ENCODE peak calls at places on chromosomes 1 and 21, in five cellular contexts. One of them, this sample, is unnamed.

GRCh38 chr1:9844106-9844505 is 20.3 kb upstream of the CLSTN1 start:
- DNase-seq in SK-N-SH: peak; percentile 23
- DNase-seq in HepG2: no peak
- DNase-seq in GM12878: no peak
- DNase-seq in HCT116: no peak
- DNase-seq in this sample: no peak

GRCh38 chr1:53069663-53070327 is 7.8 kb downstream of the PODN start:
- DNase-seq in SK-N-SH: peak; percentile 20
- DNase-seq in HepG2: no peak
- DNase-seq in GM12878: no peak
- DNase-seq in HCT116: no peak
- DNase-seq in this sample: no peak

GRCh38 chr1:240100351-240100750 is 8.7 kb downstream of the FMN2 start:
- DNase-seq in SK-N-SH: no peak
- DNase-seq in HepG2: no peak
- DNase-seq in GM12878: no peak
- DNase-seq in HCT116: no peak
- DNase-seq in this sample: no peak

GRCh38 chr1:61536722-61537121 is 188.2 kb downstream of the TM2D1 start:
- DNase-seq in SK-N-SH: no peak
- DNase-seq in HepG2: no peak
- DNase-seq in GM12878: no peak
- DNase-seq in HCT116: no peak
- DNase-seq in this sample: no peak

GRCh38 chr1:147598631-147599361 is 57.5 kb downstream of the BCL9 start:
- DNase-seq in SK-N-SH: peak; percentile 67
- DNase-seq in HepG2: no peak
- DNase-seq in GM12878: no peak
- DNase-seq in HCT116: no peak
- DNase-seq in this sample: no peak

GRCh38 chr1:247854899-247855545 is 2.0 kb upstream of the TRIM58 start:
- DNase-seq in SK-N-SH: no peak
- DNase-seq in HepG2: no peak
- DNase-seq in GM12878: no peak
- DNase-seq in HCT116: no peak
- DNase-seq in this sample: no peak

GRCh38 chr1:10694274-10694632 is 102.2 kb downstream of the CASZ1 start:
- DNase-seq in SK-N-SH: no peak
- DNase-seq in HepG2: no peak
- DNase-seq in GM12878: no peak
- DNase-seq in HCT116: no peak
- DNase-seq in this sample: no peak

GRCh38 chr1:116474921-116475849 is 95.6 kb downstream of the CD58 start:
- DNase-seq in SK-N-SH: no peak
- DNase-seq in HepG2: peak; percentile 98
- DNase-seq in GM12878: no peak
- DNase-seq in HCT116: no peak
- DNase-seq in this sample: no peak

GRCh38 chr21:38136201-38136600 is 120.6 kb upstream of the KCNJ15 start:
- DNase-seq in SK-N-SH: no peak
- DNase-seq in HepG2: no peak
- DNase-seq in GM12878: no peak
- DNase-seq in HCT116: no peak
- DNase-seq in this sample: no peak

GRCh38 chr21:16079830-16080229 is 350.0 kb downstream of the USP25 start:
- DNase-seq in SK-N-SH: no peak
- DNase-seq in HepG2: peak; percentile 72
- DNase-seq in GM12878: no peak
- DNase-seq in HCT116: no peak
- DNase-seq in this sample: no peak

GRCh38 chr1:31640964-31641363 is 3.7 kb downstream of the PEF1 start:
- DNase-seq in SK-N-SH: no peak
- DNase-seq in HepG2: no peak
- DNase-seq in GM12878: no peak
- DNase-seq in HCT116: no peak
- DNase-seq in this sample: no peak

GRCh38 chr1:86696522-86696921 is 7.9 kb upstream of the SH3GLB1 start:
- DNase-seq in SK-N-SH: no peak
- DNase-seq in HepG2: no peak
- DNase-seq in GM12878: no peak
- DNase-seq in HCT116: no peak
- DNase-seq in this sample: no peak

GRCh38 chr1:115648717-115649691 is 7.2 kb downstream of the VANGL1 start:
- DNase-seq in SK-N-SH: no peak
- DNase-seq in HepG2: no peak
- DNase-seq in GM12878: peak; percentile 87
- DNase-seq in HCT116: no peak
- DNase-seq in this sample: no peak

GRCh38 chr21:18545908-18546307 is 142.3 kb upstream of the TMPRSS15 start:
- DNase-seq in SK-N-SH: no peak
- DNase-seq in HepG2: no peak
- DNase-seq in GM12878: no peak
- DNase-seq in HCT116: no peak
- DNase-seq in this sample: no peak

GRCh38 chr1:161810780-161811179 is 44.7 kb downstream of the ATF6 start:
- DNase-seq in SK-N-SH: no peak
- DNase-seq in HepG2: no peak
- DNase-seq in GM12878: no peak
- DNase-seq in HCT116: no peak
- DNase-seq in this sample: no peak

GRCh38 chr21:38144193-38144592 is 112.6 kb upstream of the KCNJ15 start:
- DNase-seq in SK-N-SH: no peak
- DNase-seq in HepG2: no peak
- DNase-seq in GM12878: no peak
- DNase-seq in HCT116: no peak
- DNase-seq in this sample: no peak

DNA sequence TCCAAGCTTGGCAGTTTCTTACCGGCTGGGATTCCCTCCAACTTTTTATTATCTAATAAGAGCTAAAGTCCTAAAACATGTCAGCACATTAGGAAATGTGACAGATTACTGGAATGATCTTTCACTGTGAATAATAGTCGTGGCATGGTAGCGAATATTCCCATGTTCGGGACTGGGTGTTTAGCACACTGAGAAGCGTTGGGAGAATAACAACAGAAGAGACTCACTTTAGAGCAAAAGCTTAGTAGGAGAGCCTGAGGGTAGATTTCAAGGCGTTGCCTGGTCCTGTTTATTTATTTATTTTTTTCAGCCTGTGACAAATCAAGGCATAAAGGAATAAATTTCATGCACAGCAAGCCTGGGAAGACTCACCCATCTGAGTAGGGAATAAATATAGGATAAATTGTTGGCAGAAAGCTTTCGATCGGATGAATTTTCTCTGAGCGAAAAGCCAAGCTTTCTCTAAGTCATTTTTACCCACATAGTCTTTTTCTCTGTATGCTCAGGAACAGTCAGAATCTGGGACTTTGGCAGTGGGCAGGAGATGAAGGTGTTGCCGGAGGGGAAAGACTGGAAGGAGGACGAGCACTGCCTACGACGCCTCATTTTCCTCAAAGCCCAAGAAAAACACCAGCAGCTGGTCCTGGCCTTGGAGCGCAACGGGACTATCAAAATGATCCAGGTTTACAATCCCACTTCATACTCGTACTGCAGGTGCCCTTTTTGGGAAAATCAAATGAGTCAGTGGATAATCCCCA is 97.1 kb downstream of the WDR64 start:
- DNase-seq in SK-N-SH: no peak
- DNase-seq in HepG2: no peak
- DNase-seq in GM12878: no peak
- DNase-seq in HCT116: no peak
- DNase-seq in this sample: no peak
- H3K4me3 ChIP-seq in SK-N-SH: no peak overlapping the region
- H3K4me3 ChIP-seq in HepG2: no peak overlapping the region
- H3K4me3 ChIP-seq in GM12878: no peak overlapping the region
- H3K4me3 ChIP-seq in HCT116: no peak overlapping the region
- H3K4me3 ChIP-seq in this sample: peak overlapping the region; percentile 55

GRCh38 chr1:156652992-156653355 is 11.1 kb downstream of the BCAN start:
- DNase-seq in SK-N-SH: no peak
- DNase-seq in HepG2: no peak
- DNase-seq in GM12878: no peak
- DNase-seq in HCT116: no peak
- DNase-seq in this sample: no peak

GRCh38 chr1:156655151-156655903 is 13.4 kb downstream of the BCAN start:
- DNase-seq in SK-N-SH: no peak
- DNase-seq in HepG2: no peak
- DNase-seq in GM12878: no peak
- DNase-seq in HCT116: no peak
- DNase-seq in this sample: no peak

GRCh38 chr1:156654700-156655099 is 12.8 kb downstream of the BCAN start:
- DNase-seq in SK-N-SH: no peak
- DNase-seq in HepG2: no peak
- DNase-seq in GM12878: no peak
- DNase-seq in HCT116: no peak
- DNase-seq in this sample: no peak

GRCh38 chr1:156648951-156649350 is 7.0 kb downstream of the BCAN start:
- DNase-seq in SK-N-SH: no peak
- DNase-seq in HepG2: no peak
- DNase-seq in GM12878: no peak
- DNase-seq in HCT116: no peak
- DNase-seq in this sample: no peak

DNA sequence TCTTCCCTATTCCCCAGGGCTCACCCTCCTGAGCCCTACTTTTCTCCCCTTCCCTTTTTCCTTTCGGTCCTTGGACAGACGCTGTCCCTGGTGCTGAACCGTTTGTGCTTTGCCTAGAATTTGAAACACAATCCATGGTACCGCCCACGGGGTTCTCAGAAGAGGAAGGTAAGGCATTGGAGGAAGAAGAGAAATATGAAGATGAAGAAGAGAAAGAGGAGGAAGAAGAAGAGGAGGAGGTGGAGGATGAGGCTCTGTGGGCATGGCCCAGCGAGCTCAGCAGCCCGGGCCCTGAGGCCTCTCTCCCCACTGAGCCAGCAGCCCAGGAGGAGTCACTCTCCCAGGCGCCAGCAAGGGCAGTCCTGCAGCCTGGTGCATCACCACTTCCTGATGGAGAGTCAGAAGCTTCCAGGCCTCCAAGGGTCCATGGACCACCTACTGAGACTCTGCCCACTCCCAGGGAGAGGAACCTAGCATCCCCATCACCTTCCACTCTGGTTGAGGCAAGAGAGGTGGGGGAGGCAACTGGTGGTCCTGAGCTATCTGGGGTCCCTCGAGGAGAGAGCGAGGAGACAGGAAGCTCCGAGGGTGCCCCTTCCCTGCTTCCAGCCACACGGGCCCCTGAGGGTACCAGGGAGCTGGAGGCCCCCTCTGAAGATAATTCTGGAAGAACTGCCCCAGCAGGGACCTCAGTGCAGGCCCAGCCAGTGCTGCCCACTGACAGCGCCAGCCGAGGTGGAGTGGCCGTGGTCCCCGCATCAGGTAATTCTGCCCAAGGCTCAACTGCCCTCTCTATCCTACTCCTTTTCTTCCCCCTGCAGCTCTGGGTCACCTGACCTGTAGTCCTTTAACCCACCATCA is 10.4 kb downstream of the BCAN start:
- DNase-seq in SK-N-SH: no peak
- DNase-seq in HepG2: no peak
- DNase-seq in GM12878: no peak
- DNase-seq in HCT116: no peak
- DNase-seq in this sample: no peak
- TF ChIP-seq SIN3A in SK-N-SH: no peak
- TF ChIP-seq SIN3A in HepG2: no peak
- TF ChIP-seq SIN3A in GM12878: no peak
- TF ChIP-seq SIN3A in HCT116: no peak
- TF ChIP-seq SIN3A in this sample: no peak

GRCh38 chr21:35530726-35531125 is 481.6 kb upstream of the RUNX1 start:
- DNase-seq in SK-N-SH: no peak
- DNase-seq in HepG2: no peak
- DNase-seq in GM12878: no peak
- DNase-seq in HCT116: no peak
- DNase-seq in this sample: no peak

GRCh38 chr21:35527358-35527757 is 478.3 kb upstream of the RUNX1 start:
- DNase-seq in SK-N-SH: no peak
- DNase-seq in HepG2: no peak
- DNase-seq in GM12878: no peak
- DNase-seq in HCT116: no peak
- DNase-seq in this sample: no peak

GRCh38 chr21:35525443-35525842 is 476.3 kb upstream of the RUNX1 start:
- DNase-seq in SK-N-SH: no peak
- DNase-seq in HepG2: no peak
- DNase-seq in GM12878: no peak
- DNase-seq in HCT116: peak; percentile 21
- DNase-seq in this sample: no peak

GRCh38 chr21:35529141-35529863 is 480.2 kb upstream of the RUNX1 start:
- DNase-seq in SK-N-SH: no peak
- DNase-seq in HepG2: no peak
- DNase-seq in GM12878: no peak
- DNase-seq in HCT116: no peak
- DNase-seq in this sample: no peak

GRCh38 chr21:35528109-35529042 is 479.3 kb upstream of the RUNX1 start:
- DNase-seq in SK-N-SH: no peak
- DNase-seq in HepG2: no peak
- DNase-seq in GM12878: no peak
- DNase-seq in HCT116: no peak
- DNase-seq in this sample: no peak
- H3K4me3 ChIP-seq in SK-N-SH: peak overlapping the region; percentile 65
- H3K4me3 ChIP-seq in HepG2: no peak overlapping the region
- H3K4me3 ChIP-seq in GM12878: peak overlapping the region; percentile 61
- H3K4me3 ChIP-seq in HCT116: no peak overlapping the region
- H3K4me3 ChIP-seq in this sample: peak overlapping the region; percentile 34

GRCh38 chr1:21175324-21175669 is 1.4 kb downstream of the EIF4G3 start:
- DNase-seq in SK-N-SH: peak; percentile 20
- DNase-seq in HepG2: no peak
- DNase-seq in GM12878: no peak
- DNase-seq in HCT116: no peak
- DNase-seq in this sample: no peak

GRCh38 chr1:21176589-21177555 is at the start of gene EIF4G3:
- DNase-seq in SK-N-SH: peak; percentile 98
- DNase-seq in HepG2: peak; percentile 94
- DNase-seq in GM12878: peak; percentile 75
- DNase-seq in HCT116: peak; percentile 93
- DNase-seq in this sample: peak; percentile 91

GRCh38 chr1:21175670-21176581 is 771 bp downstream of the EIF4G3 start:
- DNase-seq in SK-N-SH: peak; percentile 72
- DNase-seq in HepG2: no peak
- DNase-seq in GM12878: no peak
- DNase-seq in HCT116: no peak
- DNase-seq in this sample: no peak

GRCh38 chr1:21174230-21174629 is 2.5 kb downstream of the EIF4G3 start:
- DNase-seq in SK-N-SH: no peak
- DNase-seq in HepG2: no peak
- DNase-seq in GM12878: no peak
- DNase-seq in HCT116: no peak
- DNase-seq in this sample: no peak

DNA sequence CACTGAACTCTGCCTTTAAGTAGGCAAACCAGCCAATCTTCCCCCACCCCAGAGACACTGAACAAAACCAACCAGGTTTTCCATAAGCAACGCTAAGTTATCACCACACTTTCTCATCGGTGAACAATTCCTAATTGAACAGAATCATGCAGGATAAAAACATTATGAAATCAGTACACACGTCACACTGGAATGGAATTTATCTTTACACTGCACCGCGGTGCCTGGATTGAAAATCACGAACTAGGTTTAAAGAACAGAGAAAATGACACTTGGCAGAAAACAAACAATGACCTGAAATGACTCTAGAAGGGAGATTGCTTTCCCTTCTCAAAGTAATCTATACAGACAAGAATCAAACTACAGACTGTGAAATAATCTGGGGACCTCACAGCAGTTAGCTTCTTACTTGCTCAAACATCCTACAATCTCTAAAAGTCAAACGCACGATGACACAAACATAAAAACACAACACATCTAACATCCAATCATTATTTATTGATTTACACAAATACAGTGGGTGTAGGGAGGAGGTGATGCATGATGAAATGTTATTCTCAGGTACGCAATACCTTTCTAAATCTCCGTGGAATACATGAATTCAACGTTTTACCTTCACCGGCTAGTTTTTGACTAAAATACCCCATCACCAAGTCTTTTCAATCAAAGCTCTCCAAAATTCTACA is 1.9 kb downstream of the EIF4G3 start:
- DNase-seq in SK-N-SH: no peak
- DNase-seq in HepG2: peak; percentile 29
- DNase-seq in GM12878: no peak
- DNase-seq in HCT116: no peak
- DNase-seq in this sample: no peak
- TF ChIP-seq SIN3A in SK-N-SH: no peak
- TF ChIP-seq SIN3A in HepG2: no peak
- TF ChIP-seq SIN3A in GM12878: no peak
- TF ChIP-seq SIN3A in HCT116: no peak
- TF ChIP-seq SIN3A in this sample: peak; percentile 64